ENCODE peak calls at places on chromosomes 11 and 22, in seven cellular contexts. One of them, this sample, is unnamed.

GRCh38 chr11:133047036-133047800 is 485.1 kb downstream of the OPCML start:
- DNase-seq in fibroblast of lung: no peak
- DNase-seq in mesendoderm: no peak
- DNase-seq in GM23248: peak; percentile 67
- DNase-seq in neuronal stem cell: no peak
- DNase-seq in MM.1S: no peak
- DNase-seq in HCT116: no peak
- DNase-seq in this sample: no peak

GRCh38 chr11:5317301-5317700 is 6.8 kb downstream of the OR51B2 start:
- DNase-seq in neuronal stem cell: no peak
- DNase-seq in MM.1S: no peak
- DNase-seq in HCT116: no peak
- DNase-seq in mesendoderm: no peak
- DNase-seq in fibroblast of lung: no peak
- DNase-seq in GM23248: peak; percentile 10
- DNase-seq in this sample: no peak

GRCh38 chr11:2517386-2518064 is 72.7 kb downstream of the KCNQ1 start:
- DNase-seq in GM23248: no peak
- DNase-seq in HCT116: no peak
- DNase-seq in mesendoderm: no peak
- DNase-seq in MM.1S: no peak
- DNase-seq in fibroblast of lung: no peak
- DNase-seq in neuronal stem cell: no peak
- DNase-seq in this sample: no peak

GRCh38 chr11:74683941-74684481 is 47.2 kb downstream of the CHRDL2 start:
- DNase-seq in fibroblast of lung: peak; percentile 59
- DNase-seq in GM23248: peak; percentile 58
- DNase-seq in HCT116: no peak
- DNase-seq in mesendoderm: no peak
- DNase-seq in neuronal stem cell: no peak
- DNase-seq in MM.1S: no peak
- DNase-seq in this sample: no peak

GRCh38 chr22:27420186-27420816 is 381.3 kb downstream of the MN1 start:
- DNase-seq in fibroblast of lung: peak; percentile 49
- DNase-seq in MM.1S: no peak
- DNase-seq in GM23248: peak; percentile 30
- DNase-seq in mesendoderm: no peak
- DNase-seq in HCT116: no peak
- DNase-seq in neuronal stem cell: no peak
- DNase-seq in this sample: no peak

GRCh38 chr11:35584321-35584720 is 33.9 kb upstream of the FJX1 start:
- DNase-seq in HCT116: no peak
- DNase-seq in neuronal stem cell: no peak
- DNase-seq in GM23248: peak; percentile 72
- DNase-seq in MM.1S: no peak
- DNase-seq in fibroblast of lung: peak; percentile 79
- DNase-seq in mesendoderm: no peak
- DNase-seq in this sample: no peak

GRCh38 chr11:105719073-105719846 is 109.4 kb downstream of the GRIA4 start:
- DNase-seq in mesendoderm: peak; percentile 3
- DNase-seq in MM.1S: no peak
- DNase-seq in GM23248: no peak
- DNase-seq in fibroblast of lung: peak; percentile 88
- DNase-seq in HCT116: peak; percentile 22
- DNase-seq in neuronal stem cell: no peak
- DNase-seq in this sample: no peak

GRCh38 chr22:47023871-47024270 is 261.4 kb downstream of the TBC1D22A start:
- DNase-seq in HCT116: no peak
- DNase-seq in MM.1S: no peak
- DNase-seq in neuronal stem cell: no peak
- DNase-seq in mesendoderm: no peak
- DNase-seq in fibroblast of lung: no peak
- DNase-seq in GM23248: no peak
- DNase-seq in this sample: no peak

GRCh38 chr11:287821-288327 is 1.1 kb upstream of the PGGHG start:
- DNase-seq in HCT116: no peak
- DNase-seq in mesendoderm: no peak
- DNase-seq in neuronal stem cell: no peak
- DNase-seq in fibroblast of lung: no peak
- DNase-seq in GM23248: no peak
- DNase-seq in MM.1S: no peak
- DNase-seq in this sample: no peak

GRCh38 chr11:69011624-69012091 is 1.4 kb downstream of the MRGPRF start:
- DNase-seq in fibroblast of lung: no peak
- DNase-seq in HCT116: no peak
- DNase-seq in GM23248: no peak
- DNase-seq in mesendoderm: no peak
- DNase-seq in neuronal stem cell: no peak
- DNase-seq in MM.1S: no peak
- DNase-seq in this sample: no peak

GRCh38 chr11:77084581-77085191 is 17.9 kb downstream of the CAPN5 start:
- DNase-seq in fibroblast of lung: no peak
- DNase-seq in GM23248: no peak
- DNase-seq in HCT116: no peak
- DNase-seq in neuronal stem cell: no peak
- DNase-seq in mesendoderm: no peak
- DNase-seq in MM.1S: no peak
- DNase-seq in this sample: no peak

GRCh38 chr11:17762309-17762974 is 27.9 kb downstream of the KCNC1 start:
- DNase-seq in GM23248: no peak
- DNase-seq in HCT116: peak; percentile 28
- DNase-seq in fibroblast of lung: no peak
- DNase-seq in neuronal stem cell: no peak
- DNase-seq in mesendoderm: no peak
- DNase-seq in MM.1S: peak; percentile 14
- DNase-seq in this sample: no peak

GRCh38 chr22:36064358-36064757 is 35.7 kb upstream of the RBFOX2 start:
- DNase-seq in HCT116: no peak
- DNase-seq in fibroblast of lung: no peak
- DNase-seq in mesendoderm: no peak
- DNase-seq in MM.1S: no peak
- DNase-seq in neuronal stem cell: no peak
- DNase-seq in GM23248: no peak
- DNase-seq in this sample: no peak
- H3K27me3 ChIP-seq in HCT116: no peaks in the 10 kb centered on the region
- H3K27me3 ChIP-seq in fibroblast of lung: no peaks in the 10 kb centered on the region
- H3K27me3 ChIP-seq in mesendoderm: no peaks in the 10 kb centered on the region
- H3K27me3 ChIP-seq in MM.1S: no peaks in the 10 kb centered on the region
- H3K27me3 ChIP-seq in neuronal stem cell: no peaks in the 10 kb centered on the region
- H3K27me3 ChIP-seq in GM23248: no peaks in the 10 kb centered on the region
- H3K27me3 ChIP-seq in this sample: no peaks in the 10 kb centered on the region

GRCh38 chr11:12725863-12726666 is 51.8 kb downstream of the TEAD1 start:
- DNase-seq in HCT116: peak; percentile 48
- DNase-seq in GM23248: peak; percentile 57
- DNase-seq in fibroblast of lung: peak; percentile 90
- DNase-seq in neuronal stem cell: no peak
- DNase-seq in MM.1S: no peak
- DNase-seq in mesendoderm: no peak
- DNase-seq in this sample: no peak

GRCh38 chr11:12721816-12722604 is 47.8 kb downstream of the TEAD1 start:
- DNase-seq in MM.1S: no peak
- DNase-seq in neuronal stem cell: no peak
- DNase-seq in GM23248: no peak
- DNase-seq in fibroblast of lung: no peak
- DNase-seq in mesendoderm: peak; percentile 80
- DNase-seq in HCT116: no peak
- DNase-seq in this sample: no peak

GRCh38 chr11:12724301-12725046 is 50.3 kb downstream of the TEAD1 start:
- DNase-seq in mesendoderm: peak; percentile 91
- DNase-seq in neuronal stem cell: no peak
- DNase-seq in HCT116: peak; percentile 92
- DNase-seq in fibroblast of lung: peak; percentile 91
- DNase-seq in MM.1S: no peak
- DNase-seq in GM23248: peak; percentile 45
- DNase-seq in this sample: peak; percentile 35

GRCh38 chr11:12725047-12725862 is 51.0 kb downstream of the TEAD1 start:
- DNase-seq in GM23248: no peak
- DNase-seq in MM.1S: peak; percentile 45
- DNase-seq in HCT116: no peak
- DNase-seq in mesendoderm: no peak
- DNase-seq in neuronal stem cell: no peak
- DNase-seq in fibroblast of lung: peak; percentile 16
- DNase-seq in this sample: no peak

DNA sequence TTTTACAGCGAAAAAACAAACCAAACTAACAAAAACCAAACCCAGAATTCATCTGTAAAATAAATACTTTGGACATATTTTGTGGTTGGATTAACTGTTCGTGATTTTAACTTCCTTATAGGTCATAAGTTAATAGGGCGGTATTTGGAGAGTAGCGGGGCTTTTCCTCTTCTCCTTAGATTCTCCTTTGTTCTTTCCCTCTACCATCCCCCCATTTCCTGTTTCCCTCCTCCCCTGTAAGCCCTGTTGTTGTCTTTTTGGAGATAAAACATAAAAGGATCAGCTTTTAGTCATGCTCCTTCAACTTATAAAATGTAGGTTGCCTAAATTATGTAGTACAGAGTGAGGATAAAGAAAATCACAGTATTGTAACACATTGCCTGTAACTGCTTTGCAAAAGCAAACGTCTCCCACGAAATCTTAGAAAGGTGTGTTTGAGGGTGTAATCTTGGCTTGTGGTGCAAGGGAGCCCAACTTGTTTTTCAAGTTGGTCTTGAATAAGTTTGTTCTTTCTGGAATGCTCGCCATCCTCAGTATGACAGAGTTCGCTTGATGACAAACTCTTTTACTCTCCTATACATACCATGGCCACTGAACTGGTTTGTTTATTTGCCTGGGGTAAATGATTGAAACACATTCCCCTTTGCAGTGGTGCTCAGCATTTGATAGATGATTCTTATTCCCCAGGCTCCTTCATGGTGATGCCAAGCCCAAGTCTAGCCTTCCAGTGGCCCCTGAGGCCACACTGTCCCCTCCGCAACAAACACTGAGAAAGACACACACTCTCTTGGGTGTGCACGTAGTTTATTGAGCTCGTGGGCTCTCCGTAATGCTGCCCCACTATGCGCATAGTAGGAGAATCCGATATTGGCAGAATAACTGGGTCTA is 49.4 kb downstream of the TEAD1 start:
- DNase-seq in neuronal stem cell: no peak
- DNase-seq in GM23248: no peak
- DNase-seq in fibroblast of lung: peak; percentile 70
- DNase-seq in MM.1S: no peak
- DNase-seq in HCT116: peak; percentile 79
- DNase-seq in mesendoderm: peak; percentile 95
- DNase-seq in this sample: no peak
- H3K4me1 ChIP-seq in neuronal stem cell: peaks cover 33% of the 10 kb centered on the region
- H3K4me1 ChIP-seq in GM23248: peaks cover 66% of the 10 kb centered on the region
- H3K4me1 ChIP-seq in fibroblast of lung: peaks cover 17% of the 10 kb centered on the region
- H3K4me1 ChIP-seq in MM.1S: peaks cover 28% of the 10 kb centered on the region
- H3K4me1 ChIP-seq in HCT116: peaks cover 99% of the 10 kb centered on the region
- H3K4me1 ChIP-seq in mesendoderm: peaks cover 35% of the 10 kb centered on the region
- H3K4me1 ChIP-seq in this sample: no peaks in the 10 kb centered on the region

GRCh38 chr11:126628450-126628789 is 272.9 kb downstream of the ST3GAL4 start:
- DNase-seq in fibroblast of lung: no peak
- DNase-seq in MM.1S: no peak
- DNase-seq in HCT116: no peak
- DNase-seq in mesendoderm: no peak
- DNase-seq in neuronal stem cell: no peak
- DNase-seq in GM23248: no peak
- DNase-seq in this sample: no peak

GRCh38 chr11:126630893-126631292 is 275.4 kb downstream of the ST3GAL4 start:
- DNase-seq in neuronal stem cell: no peak
- DNase-seq in fibroblast of lung: no peak
- DNase-seq in MM.1S: no peak
- DNase-seq in HCT116: no peak
- DNase-seq in mesendoderm: no peak
- DNase-seq in GM23248: no peak
- DNase-seq in this sample: no peak

GRCh38 chr11:126630488-126630887 is 275.0 kb downstream of the ST3GAL4 start:
- DNase-seq in mesendoderm: peak; percentile 11
- DNase-seq in GM23248: no peak
- DNase-seq in HCT116: no peak
- DNase-seq in MM.1S: no peak
- DNase-seq in neuronal stem cell: no peak
- DNase-seq in fibroblast of lung: no peak
- DNase-seq in this sample: no peak

GRCh38 chr11:126627376-126627775 is 271.9 kb downstream of the ST3GAL4 start:
- DNase-seq in neuronal stem cell: no peak
- DNase-seq in GM23248: no peak
- DNase-seq in MM.1S: no peak
- DNase-seq in fibroblast of lung: no peak
- DNase-seq in HCT116: no peak
- DNase-seq in mesendoderm: no peak
- DNase-seq in this sample: no peak

GRCh38 chr11:126628790-126629621 is 273.5 kb downstream of the ST3GAL4 start:
- DNase-seq in GM23248: peak; percentile 95
- DNase-seq in mesendoderm: peak; percentile 39
- DNase-seq in fibroblast of lung: peak; percentile 29
- DNase-seq in HCT116: no peak
- DNase-seq in neuronal stem cell: no peak
- DNase-seq in MM.1S: no peak
- DNase-seq in this sample: no peak
- H3K9ac ChIP-seq in GM23248: peak overlapping the region; percentile 44
- H3K9ac ChIP-seq in mesendoderm: no peak overlapping the region
- H3K9ac ChIP-seq in fibroblast of lung: no peak overlapping the region
- H3K9ac ChIP-seq in HCT116: no peak overlapping the region
- H3K9ac ChIP-seq in neuronal stem cell: no peak overlapping the region
- H3K9ac ChIP-seq in MM.1S: no peak overlapping the region
- H3K9ac ChIP-seq in this sample: no peak overlapping the region

GRCh38 chr22:36828815-36829214 is 12.0 kb upstream of the PVALB start:
- DNase-seq in MM.1S: no peak
- DNase-seq in GM23248: no peak
- DNase-seq in HCT116: no peak
- DNase-seq in mesendoderm: peak; percentile 69
- DNase-seq in fibroblast of lung: no peak
- DNase-seq in neuronal stem cell: no peak
- DNase-seq in this sample: no peak

GRCh38 chr22:36822581-36822980 is 5.7 kb upstream of the PVALB start:
- DNase-seq in GM23248: no peak
- DNase-seq in HCT116: no peak
- DNase-seq in mesendoderm: peak; percentile 90
- DNase-seq in neuronal stem cell: no peak
- DNase-seq in fibroblast of lung: no peak
- DNase-seq in MM.1S: no peak
- DNase-seq in this sample: no peak

GRCh38 chr22:36823177-36823839 is 6.5 kb upstream of the PVALB start:
- DNase-seq in HCT116: no peak
- DNase-seq in GM23248: peak; percentile 21
- DNase-seq in neuronal stem cell: no peak
- DNase-seq in MM.1S: no peak
- DNase-seq in fibroblast of lung: peak; percentile 37
- DNase-seq in mesendoderm: peak; percentile 97
- DNase-seq in this sample: no peak

GRCh38 chr22:36826262-36826661 is 9.4 kb upstream of the PVALB start:
- DNase-seq in HCT116: no peak
- DNase-seq in mesendoderm: no peak
- DNase-seq in MM.1S: no peak
- DNase-seq in neuronal stem cell: no peak
- DNase-seq in fibroblast of lung: no peak
- DNase-seq in GM23248: no peak
- DNase-seq in this sample: no peak

DNA sequence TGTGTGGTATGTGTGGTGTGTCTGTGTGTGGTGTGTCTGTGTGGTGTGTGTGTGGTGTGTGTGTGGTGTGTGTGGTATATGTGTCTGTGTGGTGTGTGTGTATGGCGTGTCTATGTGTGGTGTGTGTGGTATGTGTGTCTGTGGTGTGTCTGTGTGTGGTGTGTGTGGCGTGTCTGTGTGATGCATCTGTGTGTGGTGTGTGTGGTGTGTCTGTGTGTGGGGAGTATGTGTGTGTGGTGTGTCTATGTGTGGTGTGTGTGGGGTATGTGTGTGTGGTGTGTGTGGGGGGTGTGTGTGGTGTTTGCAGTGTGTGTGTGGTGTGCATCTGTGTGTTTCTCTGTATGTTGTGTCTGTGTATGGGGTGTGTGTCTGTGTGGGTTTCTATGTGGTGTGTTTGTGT is 7.8 kb upstream of the PVALB start:
- DNase-seq in fibroblast of lung: no peak
- DNase-seq in GM23248: no peak
- DNase-seq in MM.1S: no peak
- DNase-seq in HCT116: no peak
- DNase-seq in neuronal stem cell: no peak
- DNase-seq in mesendoderm: no peak
- DNase-seq in this sample: no peak
- H3K27me3 ChIP-seq in fibroblast of lung: peaks cover 9% of the 10 kb centered on the region
- H3K27me3 ChIP-seq in GM23248: peaks cover 52% of the 10 kb centered on the region
- H3K27me3 ChIP-seq in MM.1S: peaks cover 15% of the 10 kb centered on the region
- H3K27me3 ChIP-seq in HCT116: no peaks in the 10 kb centered on the region
- H3K27me3 ChIP-seq in neuronal stem cell: no peaks in the 10 kb centered on the region
- H3K27me3 ChIP-seq in mesendoderm: no peaks in the 10 kb centered on the region
- H3K27me3 ChIP-seq in this sample: no peaks in the 10 kb centered on the region

This sample was measured in NT2/D1.